ENCODE peak calls at places on chromosomes 4 and X, in ten cellular contexts. One of them, this sample, is unnamed.

GRCh38 chr4:52241916-52242315 is 190.8 kb downstream of the SPATA18 start:
- DNase-seq in mammary epithelial cell: peak; percentile 41
- DNase-seq in CD4-positive, alpha-beta T cell: no peak
- DNase-seq in OCI-LY7: no peak
- DNase-seq in AG09319: peak; percentile 70
- DNase-seq in type B pancreatic cell: no peak
- DNase-seq in upper lobe of right lung: no peak
- DNase-seq in sigmoid colon: no peak
- DNase-seq in mesothelial cell of epicardium: no peak
- DNase-seq in uterus: no peak
- DNase-seq in this sample: no peak

GRCh38 chr4:147347217-147347616 is 133.7 kb upstream of the EDNRA start:
- DNase-seq in CD4-positive, alpha-beta T cell: no peak
- DNase-seq in mesothelial cell of epicardium: no peak
- DNase-seq in upper lobe of right lung: no peak
- DNase-seq in AG09319: no peak
- DNase-seq in OCI-LY7: no peak
- DNase-seq in sigmoid colon: no peak
- DNase-seq in uterus: no peak
- DNase-seq in type B pancreatic cell: no peak
- DNase-seq in mammary epithelial cell: no peak
- DNase-seq in this sample: no peak

GRCh38 chr4:8913121-8913857 is 41.6 kb upstream of the HMX1 start:
- DNase-seq in CD4-positive, alpha-beta T cell: no peak
- DNase-seq in OCI-LY7: no peak
- DNase-seq in mammary epithelial cell: no peak
- DNase-seq in type B pancreatic cell: peak; percentile 53
- DNase-seq in AG09319: no peak
- DNase-seq in mesothelial cell of epicardium: no peak
- DNase-seq in sigmoid colon: peak; percentile 53
- DNase-seq in uterus: no peak
- DNase-seq in upper lobe of right lung: peak; percentile 66
- DNase-seq in this sample: peak; percentile 49

GRCh38 chrX:24395775-24396174 is 35.3 kb downstream of the SUPT20HL1 start:
- DNase-seq in upper lobe of right lung: no peak
- DNase-seq in CD4-positive, alpha-beta T cell: peak; percentile 10
- DNase-seq in type B pancreatic cell: no peak
- DNase-seq in mesothelial cell of epicardium: peak; percentile 46
- DNase-seq in sigmoid colon: no peak
- DNase-seq in uterus: peak; percentile 52
- DNase-seq in mammary epithelial cell: peak; percentile 68
- DNase-seq in OCI-LY7: peak; percentile 60
- DNase-seq in AG09319: peak; percentile 44
- DNase-seq in this sample: no peak

GRCh38 chr4:189940178-189941004 is at the start of gene FRG1:
- DNase-seq in OCI-LY7: peak; percentile 94
- DNase-seq in mammary epithelial cell: peak; percentile 95
- DNase-seq in sigmoid colon: peak; percentile 97
- DNase-seq in uterus: peak; percentile 93
- DNase-seq in AG09319: peak; percentile 87
- DNase-seq in CD4-positive, alpha-beta T cell: peak; percentile 99
- DNase-seq in mesothelial cell of epicardium: peak; percentile 98
- DNase-seq in type B pancreatic cell: peak; percentile 97
- DNase-seq in upper lobe of right lung: peak; percentile 98
- DNase-seq in this sample: peak; percentile 98

GRCh38 chrX:150730719-150731118 is 37.5 kb downstream of the MTMR1 start:
- DNase-seq in CD4-positive, alpha-beta T cell: no peak
- DNase-seq in type B pancreatic cell: no peak
- DNase-seq in AG09319: peak; percentile 14
- DNase-seq in OCI-LY7: no peak
- DNase-seq in upper lobe of right lung: no peak
- DNase-seq in mesothelial cell of epicardium: no peak
- DNase-seq in mammary epithelial cell: no peak
- DNase-seq in sigmoid colon: no peak
- DNase-seq in uterus: no peak
- DNase-seq in this sample: no peak

GRCh38 chr4:181796502-181796901 is 446.7 kb upstream of the TENM3 start:
- DNase-seq in upper lobe of right lung: no peak
- DNase-seq in mammary epithelial cell: peak; percentile 98
- DNase-seq in type B pancreatic cell: no peak
- DNase-seq in AG09319: no peak
- DNase-seq in CD4-positive, alpha-beta T cell: no peak
- DNase-seq in sigmoid colon: no peak
- DNase-seq in OCI-LY7: no peak
- DNase-seq in mesothelial cell of epicardium: no peak
- DNase-seq in uterus: no peak
- DNase-seq in this sample: no peak

GRCh38 chrX:33204889-33205288 is 6.5 kb downstream of the DMD start:
- DNase-seq in OCI-LY7: no peak
- DNase-seq in sigmoid colon: no peak
- DNase-seq in mesothelial cell of epicardium: no peak
- DNase-seq in CD4-positive, alpha-beta T cell: no peak
- DNase-seq in AG09319: no peak
- DNase-seq in uterus: peak; percentile 30
- DNase-seq in mammary epithelial cell: peak; percentile 78
- DNase-seq in type B pancreatic cell: no peak
- DNase-seq in upper lobe of right lung: no peak
- DNase-seq in this sample: no peak

DNA sequence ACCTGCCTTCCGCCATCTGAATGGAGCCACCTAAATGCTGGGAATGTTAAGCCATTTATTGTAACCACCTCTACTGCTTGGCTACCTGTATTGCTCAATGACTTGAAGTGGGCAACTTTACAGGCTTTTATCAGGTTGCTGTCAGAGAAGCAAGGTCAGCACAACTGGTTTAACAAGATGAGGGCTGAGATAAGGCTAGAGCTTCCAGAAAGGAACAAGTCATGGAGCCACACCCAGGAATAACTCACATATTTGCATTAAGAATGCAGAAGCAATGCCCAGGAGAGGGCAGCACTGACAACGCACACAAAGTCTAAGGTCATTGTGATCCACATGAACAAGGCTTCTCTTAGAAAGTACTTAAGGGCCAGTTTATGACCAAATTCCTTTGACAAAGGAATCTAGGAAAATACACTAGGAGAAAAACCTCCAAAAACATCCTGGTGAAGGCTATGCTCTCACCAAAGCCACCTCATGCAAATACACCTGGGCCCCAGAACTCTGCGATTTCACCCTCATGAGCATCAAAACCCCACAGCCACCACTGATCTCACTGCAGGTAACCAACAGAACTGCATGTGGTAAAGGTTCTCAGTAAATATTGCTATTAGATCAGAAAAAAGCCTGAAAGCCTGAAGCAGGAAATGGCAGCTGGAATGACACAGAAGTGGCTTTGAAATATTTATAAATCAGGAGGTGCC is 15.0 kb upstream of the STS start:
- DNase-seq in CD4-positive, alpha-beta T cell: no peak
- DNase-seq in OCI-LY7: peak; percentile 69
- DNase-seq in type B pancreatic cell: no peak
- DNase-seq in sigmoid colon: no peak
- DNase-seq in mesothelial cell of epicardium: peak; percentile 62
- DNase-seq in mammary epithelial cell: peak; percentile 92
- DNase-seq in upper lobe of right lung: peak; percentile 67
- DNase-seq in uterus: no peak
- DNase-seq in AG09319: no peak
- DNase-seq in this sample: no peak
- TF ChIP-seq CTCF in CD4-positive, alpha-beta T cell: peak; percentile 22
- TF ChIP-seq CTCF in OCI-LY7: peak; percentile 77
- TF ChIP-seq CTCF in type B pancreatic cell: peak; percentile 74
- TF ChIP-seq CTCF in sigmoid colon: no peak
- TF ChIP-seq CTCF in mesothelial cell of epicardium: peak; percentile 41
- TF ChIP-seq CTCF in mammary epithelial cell: peak; percentile 79
- TF ChIP-seq CTCF in upper lobe of right lung: peak; percentile 39
- TF ChIP-seq CTCF in uterus: no peak
- TF ChIP-seq CTCF in AG09319: peak; percentile 43
- TF ChIP-seq CTCF in this sample: peak; percentile 85

GRCh38 chr4:176642472-176642871 is 150.2 kb downstream of the VEGFC start:
- DNase-seq in AG09319: no peak
- DNase-seq in sigmoid colon: no peak
- DNase-seq in upper lobe of right lung: no peak
- DNase-seq in uterus: no peak
- DNase-seq in type B pancreatic cell: no peak
- DNase-seq in OCI-LY7: no peak
- DNase-seq in mammary epithelial cell: no peak
- DNase-seq in CD4-positive, alpha-beta T cell: no peak
- DNase-seq in mesothelial cell of epicardium: no peak
- DNase-seq in this sample: no peak
- TF ChIP-seq CTCF in AG09319: no peak
- TF ChIP-seq CTCF in sigmoid colon: no peak
- TF ChIP-seq CTCF in upper lobe of right lung: no peak
- TF ChIP-seq CTCF in uterus: no peak
- TF ChIP-seq CTCF in type B pancreatic cell: no peak
- TF ChIP-seq CTCF in OCI-LY7: no peak
- TF ChIP-seq CTCF in mammary epithelial cell: no peak
- TF ChIP-seq CTCF in CD4-positive, alpha-beta T cell: no peak
- TF ChIP-seq CTCF in mesothelial cell of epicardium: no peak
- TF ChIP-seq CTCF in this sample: no peak

DNA sequence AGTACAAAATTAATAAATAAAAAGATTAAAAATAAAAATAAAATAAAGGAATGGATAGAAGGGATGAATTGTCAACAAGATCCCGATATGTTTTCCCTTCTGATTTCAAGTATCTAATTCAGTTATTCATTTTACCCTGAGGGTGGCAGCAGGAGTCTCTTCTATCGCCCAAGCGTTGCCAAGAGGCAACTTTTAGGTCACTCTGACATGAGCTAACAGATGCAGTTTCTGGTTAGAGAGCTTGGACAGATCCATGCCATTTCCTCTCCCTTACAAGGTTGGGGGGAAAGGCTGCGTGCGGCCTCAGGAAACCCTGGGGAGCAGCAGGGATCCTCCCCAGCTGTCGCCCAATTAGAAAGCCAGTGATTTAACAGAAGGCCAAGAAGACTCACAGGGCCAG is 35.3 kb upstream of the WAS start:
- DNase-seq in mesothelial cell of epicardium: no peak
- DNase-seq in sigmoid colon: peak; percentile 74
- DNase-seq in type B pancreatic cell: no peak
- DNase-seq in upper lobe of right lung: no peak
- DNase-seq in uterus: peak; percentile 59
- DNase-seq in OCI-LY7: peak; percentile 71
- DNase-seq in AG09319: peak; percentile 15
- DNase-seq in mammary epithelial cell: no peak
- DNase-seq in CD4-positive, alpha-beta T cell: peak; percentile 7
- DNase-seq in this sample: no peak
- TF ChIP-seq CTCF in mesothelial cell of epicardium: no peak
- TF ChIP-seq CTCF in sigmoid colon: no peak
- TF ChIP-seq CTCF in type B pancreatic cell: peak; percentile 57
- TF ChIP-seq CTCF in upper lobe of right lung: peak; percentile 36
- TF ChIP-seq CTCF in uterus: peak; percentile 40
- TF ChIP-seq CTCF in OCI-LY7: peak; percentile 71
- TF ChIP-seq CTCF in AG09319: peak; percentile 19
- TF ChIP-seq CTCF in mammary epithelial cell: peak; percentile 27
- TF ChIP-seq CTCF in CD4-positive, alpha-beta T cell: peak; percentile 51
- TF ChIP-seq CTCF in this sample: peak; percentile 75

GRCh38 chr4:124104101-124104500 is 608.4 kb downstream of the ANKRD50 start:
- DNase-seq in uterus: no peak
- DNase-seq in type B pancreatic cell: no peak
- DNase-seq in OCI-LY7: no peak
- DNase-seq in mammary epithelial cell: peak; percentile 48
- DNase-seq in CD4-positive, alpha-beta T cell: no peak
- DNase-seq in sigmoid colon: no peak
- DNase-seq in mesothelial cell of epicardium: no peak
- DNase-seq in AG09319: no peak
- DNase-seq in upper lobe of right lung: no peak
- DNase-seq in this sample: no peak
- TF ChIP-seq CTCF in uterus: no peak
- TF ChIP-seq CTCF in type B pancreatic cell: no peak
- TF ChIP-seq CTCF in OCI-LY7: no peak
- TF ChIP-seq CTCF in mammary epithelial cell: no peak
- TF ChIP-seq CTCF in CD4-positive, alpha-beta T cell: no peak
- TF ChIP-seq CTCF in sigmoid colon: no peak
- TF ChIP-seq CTCF in mesothelial cell of epicardium: no peak
- TF ChIP-seq CTCF in AG09319: no peak
- TF ChIP-seq CTCF in upper lobe of right lung: no peak
- TF ChIP-seq CTCF in this sample: no peak

GRCh38 chr4:5888706-5889696 is 3.9 kb downstream of the CRMP1 start:
- DNase-seq in mammary epithelial cell: no peak
- DNase-seq in uterus: no peak
- DNase-seq in upper lobe of right lung: no peak
- DNase-seq in mesothelial cell of epicardium: no peak
- DNase-seq in type B pancreatic cell: no peak
- DNase-seq in OCI-LY7: no peak
- DNase-seq in CD4-positive, alpha-beta T cell: no peak
- DNase-seq in sigmoid colon: no peak
- DNase-seq in AG09319: no peak
- DNase-seq in this sample: no peak
- TF ChIP-seq CTCF in mammary epithelial cell: no peak
- TF ChIP-seq CTCF in uterus: no peak
- TF ChIP-seq CTCF in upper lobe of right lung: no peak
- TF ChIP-seq CTCF in mesothelial cell of epicardium: no peak
- TF ChIP-seq CTCF in type B pancreatic cell: no peak
- TF ChIP-seq CTCF in OCI-LY7: no peak
- TF ChIP-seq CTCF in CD4-positive, alpha-beta T cell: no peak
- TF ChIP-seq CTCF in sigmoid colon: no peak
- TF ChIP-seq CTCF in AG09319: no peak
- TF ChIP-seq CTCF in this sample: no peak

DNA sequence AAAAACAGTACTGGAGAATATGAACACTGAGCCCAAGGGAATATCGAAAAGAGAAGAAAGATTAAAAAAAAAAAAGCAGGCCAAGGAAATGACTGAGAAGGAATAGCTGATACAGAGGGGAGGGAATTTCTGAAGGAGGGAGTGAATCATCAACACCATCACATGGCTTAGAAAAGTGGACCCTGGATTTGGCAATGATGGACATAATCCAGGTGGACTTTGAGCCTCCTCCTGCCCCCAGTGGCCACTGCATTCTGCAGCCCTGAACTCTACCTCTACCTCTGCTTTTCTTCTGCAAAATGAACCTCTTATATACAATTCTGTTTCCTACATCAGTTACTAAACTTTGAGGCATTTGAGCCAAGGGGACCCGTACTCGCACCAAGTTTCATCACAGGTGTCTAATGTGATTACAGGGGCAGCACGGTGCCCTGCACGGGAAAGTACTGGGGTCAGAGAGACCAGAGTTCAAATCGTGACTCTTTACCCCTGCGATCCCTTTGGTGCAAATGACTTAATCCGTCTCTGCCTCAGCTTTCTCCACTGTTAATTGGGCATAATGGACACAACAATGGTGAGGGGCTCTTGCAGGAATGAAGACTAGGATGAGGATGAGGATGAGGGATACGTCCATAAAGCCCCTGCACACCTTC is 1.1 kb downstream of the OCIAD2 start:
- DNase-seq in CD4-positive, alpha-beta T cell: no peak
- DNase-seq in uterus: no peak
- DNase-seq in mesothelial cell of epicardium: no peak
- DNase-seq in type B pancreatic cell: no peak
- DNase-seq in mammary epithelial cell: peak; percentile 63
- DNase-seq in upper lobe of right lung: no peak
- DNase-seq in OCI-LY7: no peak
- DNase-seq in sigmoid colon: no peak
- DNase-seq in AG09319: no peak
- DNase-seq in this sample: no peak
- TF ChIP-seq CTCF in CD4-positive, alpha-beta T cell: no peak
- TF ChIP-seq CTCF in uterus: no peak
- TF ChIP-seq CTCF in mesothelial cell of epicardium: no peak
- TF ChIP-seq CTCF in type B pancreatic cell: peak; percentile 25
- TF ChIP-seq CTCF in mammary epithelial cell: peak; percentile 18
- TF ChIP-seq CTCF in upper lobe of right lung: no peak
- TF ChIP-seq CTCF in OCI-LY7: peak; percentile 38
- TF ChIP-seq CTCF in sigmoid colon: no peak
- TF ChIP-seq CTCF in AG09319: no peak
- TF ChIP-seq CTCF in this sample: peak; percentile 25

This sample was measured in chondrocyte.